ENCODE peak calls at places on chromosomes 3 and 15, in four cellular contexts. S is right lobe of liver; J is left lung; F is CD4-positive, alpha-beta memory T cell. U is an unnamed sample. For H3K36me3, the result is how much of the 10 kb centered on the place peaks cover.

GRCh38 chr3:138687236-138687635 is 78.7 kb downstream of the FAIM start:
- DNase-seq in S (no peak), J (no peak), F (no peak), U (no peak)

GRCh38 chr3:123202451-123202850 is 708 bp downstream of the SEC22A start:
- DNase-seq in S (no peak), J (no peak), F (no peak), U (no peak)

GRCh38 chr3:41991399-41991798 is 29.5 kb upstream of the ULK4 start:
- DNase-seq in F (no peak), S (no peak), J (no peak), U (no peak)

GRCh38 chr3:176734146-176734545 is 463.1 kb downstream of the TBL1XR1 start:
- DNase-seq in S (no peak), F (no peak), J (no peak), U (no peak)

GRCh38 chr15:76006136-76006778 is 6.0 kb downstream of the NRG4 start:
- DNase-seq in F (no peak), S (peak), J (peak), U (no peak)

GRCh38 chr15:71425388-71425787 is 310.1 kb downstream of the THSD4 start:
- DNase-seq in F (no peak), S (no peak), J (no peak), U (no peak)

GRCh38 chr3:136512391-136512790 is 239.8 kb downstream of the STAG1 start:
- DNase-seq in J (no peak), S (no peak), F (no peak), U (no peak)

GRCh38 chr15:41936649-41937567 is 35.4 kb downstream of the EHD4 start:
- DNase-seq in S (no peak), J (no peak), F (peak), U (peak)

GRCh38 chr3:118882353-118882947 is 152.2 kb downstream of the IGSF11 start:
- DNase-seq in F (peak), S (peak), J (peak), U (peak)

GRCh38 chr15:85494035-85494793 is 113.8 kb downstream of the AKAP13 start:
- DNase-seq in J (no peak), F (peak), S (no peak), U (no peak)

GRCh38 chr15:75420698-75421097 is 30.8 kb downstream of the SIN3A start:
- DNase-seq in S (no peak), J (no peak), F (no peak), U (no peak)

GRCh38 chr3:23761440-23761896 is 44.3 kb upstream of the UBE2E1 start:
- DNase-seq in F (no peak), J (no peak), S (no peak), U (no peak)

GRCh38 chr3:12961726-12962036 is 111.5 kb downstream of the IQSEC1 start:
- DNase-seq in S (no peak), F (no peak), J (no peak), U (no peak)

GRCh38 chr3:22377421-22377820 is 626.4 kb upstream of the ZNF385D start:
- DNase-seq in F (no peak), S (no peak), J (no peak), U (no peak)

GRCh38 chr3:183085634-183086390 is 13.5 kb downstream of the MCCC1 start:
- DNase-seq in J (no peak), F (no peak), S (no peak), U (no peak)

GRCh38 chr15:36903922-36904479 is 196.3 kb downstream of the MEIS2 start:
- DNase-seq in F (no peak), J (no peak), S (no peak), U (no peak)

GRCh38 chr3:36212291-36212690 is 168.0 kb upstream of the STAC start:
- DNase-seq in F (no peak), J (no peak), S (no peak), U (no peak)

GRCh38 chr15:41545218-41545617 is 1.2 kb upstream of the RPAP1 start:
- DNase-seq in J (no peak), F (no peak), S (no peak), U (no peak)

GRCh38 chr3:117131259-117131658 is 421.7 kb downstream of the TUSC7 start:
- DNase-seq in F (no peak), J (peak), S (no peak), U (no peak)

GRCh38 chr3:116927918-116928317 is 218.3 kb downstream of the TUSC7 start:
- DNase-seq in J (no peak), S (no peak), F (no peak), U (no peak)

GRCh38 chr3:9715127-9715526 is 11.5 kb downstream of the CPNE9 start:
- DNase-seq in F (no peak), J (no peak), S (no peak), U (no peak)

GRCh38 chr3:69738859-69739203 is 433 bp upstream of the MITF start:
- DNase-seq in S (no peak), F (no peak), J (no peak), U (no peak)

GRCh38 chr3:55624238-55624637 is 137.1 kb upstream of the WNT5A start:
- DNase-seq in F (no peak), J (peak), S (no peak), U (no peak)

GRCh38 chr3:31592764-31593163 is 60.0 kb downstream of the STT3B start:
- DNase-seq in S (peak), J (no peak), F (no peak), U (no peak)

GRCh38 chr15:37098468-37099320 is 1.7 kb downstream of the MEIS2 start:
- DNase-seq in S (peak), J (peak), F (no peak), U (no peak)

GRCh38 chr3:182717216-182717615 is 76.1 kb upstream of the ATP11B start:
- DNase-seq in J (no peak), S (no peak), F (no peak), U (no peak)

GRCh38 chr15:52028431-52029093 is 9.5 kb downstream of the MAPK6 start:
- DNase-seq in F (no peak), J (no peak), S (no peak), U (no peak)

GRCh38 chr3:45381168-45381852 is 7.1 kb upstream of the LARS2 start:
- DNase-seq in S (no peak), F (no peak), J (no peak), U (no peak)

GRCh38 chr15:33124275-33124674 is 70.2 kb downstream of the FMN1 start:
- DNase-seq in S (no peak), J (no peak), F (no peak), U (no peak)

GRCh38 chr3:104564045-104564643 is 802.6 kb upstream of the ALCAM start:
- DNase-seq in F (peak), J (no peak), S (no peak), U (peak)

GRCh38 chr15:44286814-44287555 is 1.5 kb upstream of the GOLM2 start:
- DNase-seq in F (peak), S (no peak), J (no peak), U (no peak)

GRCh38 chr15:56428821-56429458 is 36.0 kb downstream of the MNS1 start:
- DNase-seq in S (no peak), F (no peak), J (no peak), U (no peak)

GRCh38 chr3:107680698-107681097 is 157.9 kb downstream of the BBX start:
- DNase-seq in S (no peak), F (no peak), J (no peak), U (no peak)

GRCh38 chr3:35498506-35499210 is 140.7 kb upstream of the ARPP21 start:
- DNase-seq in F (no peak), S (no peak), J (no peak), U (no peak)

DNA sequence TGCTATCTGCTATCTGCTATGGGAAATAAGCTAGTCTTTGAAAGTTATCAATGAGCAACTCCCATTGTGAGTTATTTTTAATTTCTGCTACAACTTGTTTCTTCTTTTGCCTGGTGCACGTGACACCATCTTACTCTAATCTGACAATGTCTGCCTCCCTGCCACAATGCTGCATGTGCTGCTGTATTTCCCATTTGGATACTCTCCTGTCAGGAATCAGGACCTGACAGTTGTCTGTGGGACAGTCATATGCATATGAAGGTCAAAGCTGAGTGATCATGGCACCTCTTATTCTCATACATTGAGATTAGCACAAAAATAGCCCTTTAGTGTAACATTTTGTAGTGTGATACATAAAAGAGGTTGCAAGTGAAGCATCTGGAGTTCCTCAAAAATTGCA is 45.8 kb downstream of the HMG20A start:
- DNase-seq in F (no peak), S (no peak), J (no peak), U (no peak)
- H3K36me3 ChIP-seq in F (under half), S (half or more), J (half or more), U (under half)

DNA sequence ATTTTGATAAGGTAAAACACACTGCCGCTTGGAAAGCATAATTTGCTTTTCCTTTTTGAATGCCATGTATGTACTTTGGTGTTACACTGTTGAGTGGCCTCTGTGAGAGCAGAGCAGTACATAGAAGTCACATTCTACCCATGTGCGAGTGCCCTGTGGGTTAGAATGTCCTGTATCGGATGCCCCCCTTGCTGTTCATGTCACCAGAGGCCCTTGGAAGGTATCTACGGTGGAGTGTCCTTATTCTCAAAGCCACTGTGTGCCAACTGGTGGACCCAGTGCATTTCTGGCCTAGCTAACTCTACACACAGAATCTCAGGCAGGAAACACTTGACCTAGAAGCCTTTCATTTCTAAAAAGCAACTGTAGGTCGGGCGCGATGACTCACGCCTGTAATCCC is 137.0 kb downstream of the GHSR start:
- DNase-seq in J (no peak), S (no peak), F (no peak), U (no peak)
- H3K36me3 ChIP-seq in J (half or more), S (half or more), F (under half), U (under half)

GRCh38 chr3:185924375-185924774 is 13.4 kb downstream of the TRA2B start:
- DNase-seq in J (no peak), F (no peak), S (no peak), U (no peak)
- H3K36me3 ChIP-seq in J (half or more), F (half or more), S (half or more), U (half or more)

GRCh38 chr3:49018707-49019006 is 277 bp upstream of the DALRD3 start:
- DNase-seq in F (no peak), J (no peak), S (no peak), U (no peak)

GRCh38 chr3:49016414-49017228 is 1.8 kb downstream of the DALRD3 start:
- DNase-seq in S (no peak), J (no peak), F (no peak), U (no peak)

GRCh38 chr3:49017229-49017615 is 1.2 kb downstream of the DALRD3 start:
- DNase-seq in F (no peak), S (no peak), J (no peak), U (no peak)

GRCh38 chr3:49017978-49018706 is at the start of gene DALRD3:
- DNase-seq in S (peak), F (peak), J (peak), U (peak)

GRCh38 chr3:49017646-49017977 is 768 bp downstream of the DALRD3 start:
- DNase-seq in S (peak), F (no peak), J (no peak), U (no peak)
- H3K36me3 ChIP-seq in S (under half), F (under half), J (under half), U (under half)

DNA sequence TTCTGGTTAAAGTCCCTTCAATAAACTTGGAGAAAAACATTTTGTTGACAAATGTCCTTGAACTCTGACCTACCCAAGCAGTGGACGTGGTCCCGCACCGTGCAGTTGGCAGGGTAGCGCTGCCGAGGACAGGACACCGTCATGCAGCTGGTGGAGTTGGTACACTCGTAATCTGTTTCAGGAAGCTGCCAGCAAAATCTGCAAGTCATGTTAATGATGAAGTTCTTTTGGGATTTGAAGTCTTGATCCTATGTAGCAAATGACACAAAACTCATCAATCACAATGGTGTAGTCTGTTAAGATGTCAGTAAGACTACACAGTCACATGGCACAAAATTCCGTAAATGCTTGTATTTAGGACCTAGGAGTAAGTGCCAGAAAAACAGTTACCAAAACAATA is 5.5 kb downstream of the TM2D3 start:
- DNase-seq in F (no peak), S (peak), J (no peak), U (no peak)
- H3K36me3 ChIP-seq in F (half or more), S (under half), J (half or more), U (half or more)

U was measured in effector memory CD4-positive, alpha-beta T cell.